ENCODE peak calls at places on chromosomes 2 and 18, in eight cellular contexts. J is prostate gland, E is BJ, B is pancreas, X is fibroblast of lung, M is lung, K is upper lobe of right lung, D is endothelial cell of umbilical vein. T is an unnamed sample. For H3K27me3, the result is how much of the 10 kb centered on the place peaks cover.

GRCh38 chr2:28751956-28752607 is 452 bp downstream of the PPP1CB start:
- DNase-seq in J (no peak), E (no peak), B (no peak), X (no peak), M (no peak), K (no peak), D (no peak), T (no peak)

GRCh38 chr18:7856099-7856498 is 289.0 kb downstream of the PTPRM start:
- DNase-seq in J (no peak), E (no peak), B (no peak), X (no peak), M (no peak), K (no peak), D (no peak), T (peak)

GRCh38 chr2:120108049-120108448 is 95.2 kb downstream of the EPB41L5 start:
- DNase-seq in J (peak), E (peak), B (peak), X (peak), M (peak), K (no peak), D (peak), T (peak)

GRCh38 chr2:33595385-33595784 is 3.7 kb downstream of the FAM98A start:
- DNase-seq in J (no peak), E (no peak), B (no peak), X (no peak), M (no peak), K (no peak), D (no peak), T (no peak)

GRCh38 chr2:108267117-108267516 is 21.6 kb upstream of the SULT1C2 start:
- DNase-seq in J (no peak), E (no peak), B (no peak), X (peak), M (no peak), K (no peak), D (no peak), T (peak)

GRCh38 chr2:171134624-171135230 is 26.0 kb downstream of the TLK1 start:
- DNase-seq in J (no peak), E (no peak), B (no peak), X (no peak), M (no peak), K (no peak), D (no peak), T (no peak)

GRCh38 chr18:28075501-28075900 is 101.4 kb downstream of the CDH2 start:
- DNase-seq in J (no peak), E (no peak), B (no peak), X (peak), M (no peak), K (no peak), D (no peak), T (no peak)

GRCh38 chr18:57466745-57467144 is 31.6 kb downstream of the ONECUT2 start:
- DNase-seq in J (no peak), E (no peak), B (no peak), X (no peak), M (no peak), K (no peak), D (no peak), T (no peak)

GRCh38 chr2:215870986-215871385 is 142.4 kb downstream of the MREG start:
- DNase-seq in J (no peak), E (no peak), B (no peak), X (no peak), M (no peak), K (no peak), D (no peak), T (no peak)

GRCh38 chr2:113876503-113877387 is 13.1 kb upstream of the ACTR3 start:
- DNase-seq in J (peak), E (no peak), B (peak), X (no peak), M (peak), K (peak), D (no peak), T (peak)

GRCh38 chr2:71716697-71717624 is 263.6 kb downstream of the DYSF start:
- DNase-seq in J (peak), E (peak), B (peak), X (peak), M (peak), K (peak), D (peak), T (peak)

GRCh38 chr2:12416600-12416999 is 300.1 kb upstream of the TRIB2 start:
- DNase-seq in J (peak), E (no peak), B (peak), X (peak), M (peak), K (peak), D (peak), T (peak)

GRCh38 chr2:205834776-205835175 is 152.5 kb downstream of the NRP2 start:
- DNase-seq in J (no peak), E (no peak), B (no peak), X (no peak), M (no peak), K (no peak), D (peak), T (no peak)

GRCh38 chr2:161418715-161419337 is 2.7 kb downstream of the TBR1 start:
- DNase-seq in J (no peak), E (no peak), B (no peak), X (peak), M (no peak), K (no peak), D (no peak), T (no peak)

GRCh38 chr2:20065885-20066602 is 14.6 kb upstream of the LAPTM4A start:
- DNase-seq in J (peak), E (no peak), B (peak), X (peak), M (no peak), K (no peak), D (peak), T (peak)

GRCh38 chr18:75727479-75727878 is 300.0 kb upstream of the SMIM21 start:
- DNase-seq in J (no peak), E (no peak), B (no peak), X (peak), M (no peak), K (peak), D (no peak), T (no peak)

GRCh38 chr2:204664708-204665121 is 119.4 kb downstream of the PARD3B start:
- DNase-seq in J (no peak), E (peak), B (no peak), X (peak), M (no peak), K (no peak), D (peak), T (peak)

GRCh38 chr18:9736942-9737813 is 29.1 kb downstream of the RAB31 start:
- DNase-seq in J (no peak), E (no peak), B (no peak), X (no peak), M (no peak), K (no peak), D (no peak), T (peak)

GRCh38 chr18:9739516-9739915 is 31.4 kb downstream of the RAB31 start:
- DNase-seq in J (no peak), E (no peak), B (no peak), X (no peak), M (no peak), K (no peak), D (no peak), T (no peak)

GRCh38 chr18:9740076-9740475 is 32.0 kb downstream of the RAB31 start:
- DNase-seq in J (no peak), E (no peak), B (no peak), X (no peak), M (no peak), K (no peak), D (no peak), T (peak)

GRCh38 chr18:9737814-9738160 is 29.7 kb downstream of the RAB31 start:
- DNase-seq in J (no peak), E (no peak), B (peak), X (no peak), M (no peak), K (no peak), D (no peak), T (no peak)

GRCh38 chr18:9738266-9738969 is 30.3 kb downstream of the RAB31 start:
- DNase-seq in J (no peak), E (no peak), B (no peak), X (no peak), M (no peak), K (no peak), D (no peak), T (no peak)
- H3K27me3 ChIP-seq in J (under half), E (under half), B (under half), X (under half), M (under half), K (under half), D (under half), T (under half)

GRCh38 chr2:10900216-10901109 is 11.3 kb upstream of the KCNF1 start:
- DNase-seq in J (no peak), E (no peak), B (no peak), X (peak), M (no peak), K (no peak), D (no peak), T (peak)
- TF ChIP-seq CTCF in J (no peak), E (no peak), B (no peak), X (peak), M (no peak), K (peak), D (no peak), T (peak)

GRCh38 chr2:229725716-229726346 is 11.5 kb upstream of the DNER start:
- DNase-seq in J (no peak), E (peak), B (no peak), X (peak), M (no peak), K (no peak), D (no peak), T (peak)

GRCh38 chr2:229726643-229727042 is 12.3 kb upstream of the DNER start:
- DNase-seq in J (no peak), E (no peak), B (no peak), X (no peak), M (no peak), K (no peak), D (no peak), T (no peak)

GRCh38 chr2:229731363-229731762 is 17.0 kb upstream of the DNER start:
- DNase-seq in J (no peak), E (no peak), B (no peak), X (no peak), M (no peak), K (no peak), D (no peak), T (no peak)

GRCh38 chr2:229731916-229732315 is 17.6 kb upstream of the DNER start:
- DNase-seq in J (no peak), E (no peak), B (no peak), X (peak), M (no peak), K (no peak), D (no peak), T (no peak)

GRCh38 chr2:229728360-229728759 is 14.0 kb upstream of the DNER start:
- DNase-seq in J (no peak), E (no peak), B (no peak), X (no peak), M (no peak), K (no peak), D (no peak), T (peak)
- H3K27me3 ChIP-seq in J (under half), E (under half), B (under half), X (under half), M (under half), K (under half), D (under half), T (under half)

GRCh38 chr2:199485732-199486335 is 28.1 kb upstream of the SATB2 start:
- DNase-seq in J (peak), E (no peak), B (peak), X (peak), M (peak), K (no peak), D (peak), T (peak)

GRCh38 chr2:199490049-199490448 is 32.3 kb upstream of the SATB2 start:
- DNase-seq in J (no peak), E (no peak), B (no peak), X (no peak), M (no peak), K (no peak), D (no peak), T (no peak)

GRCh38 chr2:199488772-199489400 is 31.1 kb upstream of the SATB2 start:
- DNase-seq in J (no peak), E (no peak), B (peak), X (peak), M (peak), K (no peak), D (peak), T (peak)

GRCh38 chr2:199480966-199481365 is 23.2 kb upstream of the SATB2 start:
- DNase-seq in J (no peak), E (no peak), B (no peak), X (no peak), M (no peak), K (no peak), D (no peak), T (no peak)

DNA sequence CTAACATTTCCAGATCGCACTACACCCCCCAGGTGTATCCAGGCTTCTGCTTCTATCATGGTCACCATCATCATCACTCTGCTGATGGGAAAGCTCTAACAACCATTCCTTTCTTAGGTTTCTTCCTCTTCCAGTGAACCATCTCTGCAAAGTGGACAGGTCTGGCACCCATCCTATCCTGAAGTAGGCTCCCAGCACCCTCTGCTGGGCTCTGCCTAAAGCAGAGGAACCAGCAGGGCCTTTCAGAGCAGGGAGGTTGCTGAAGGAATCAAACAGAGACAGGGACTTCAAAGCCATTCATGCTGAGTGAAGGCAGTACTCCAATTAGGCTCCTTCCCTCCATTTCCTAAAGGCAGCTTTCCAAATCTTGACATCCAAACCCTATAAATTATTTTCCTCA is 27.2 kb upstream of the SATB2 start:
- DNase-seq in J (no peak), E (no peak), B (no peak), X (no peak), M (no peak), K (no peak), D (no peak), T (no peak)
- TF ChIP-seq CTCF in J (no peak), E (peak), B (no peak), X (peak), M (no peak), K (no peak), D (no peak), T (no peak)

GRCh38 chr2:218958276-218958675 is 1.2 kb upstream of the CDK5R2 start:
- DNase-seq in J (no peak), E (no peak), B (no peak), X (no peak), M (no peak), K (no peak), D (no peak), T (no peak)
- H3K27me3 ChIP-seq in J (under half), E (under half), B (under half), X (half or more), M (under half), K (half or more), D (half or more), T (under half)

DNA sequence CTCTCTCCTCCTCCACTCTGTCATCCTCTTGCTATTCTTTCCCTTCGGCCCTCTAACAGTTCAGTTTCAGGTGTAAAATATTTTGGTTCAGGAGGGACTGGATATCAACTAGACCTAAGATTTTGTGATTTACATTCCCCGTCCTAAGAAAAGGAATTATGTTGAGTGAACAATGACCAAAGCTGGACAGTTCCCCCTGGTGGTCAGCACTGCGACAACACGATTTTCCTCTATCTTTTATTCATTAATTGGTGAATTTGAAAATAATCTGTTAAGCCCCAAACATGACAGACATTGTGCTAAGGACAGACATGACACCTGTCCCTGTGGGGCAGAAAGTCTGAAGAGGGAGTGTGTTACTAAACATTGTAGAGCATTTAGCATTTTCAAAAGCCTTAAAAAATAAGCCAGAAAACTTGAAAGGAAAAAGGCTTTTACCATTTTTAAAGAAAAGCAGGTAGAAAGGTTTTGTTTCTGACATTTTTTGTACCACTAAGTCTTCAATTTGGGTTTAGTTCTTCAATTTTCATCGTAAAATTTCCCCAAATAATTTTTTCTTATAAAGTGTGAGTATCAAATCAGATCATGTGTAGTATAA is 28.4 kb upstream of the GTF2A1L start:
- DNase-seq in J (no peak), E (no peak), B (no peak), X (peak), M (no peak), K (no peak), D (peak), T (peak)
- TF ChIP-seq CTCF in J (peak), E (peak), B (peak), X (peak), M (peak), K (peak), D (peak), T (peak)